ENCODE peak calls at places on chromosomes 4 and X, in six cellular contexts. B is HCT116, S is H1, Z is K562, E is GM12878, U is HepG2. O is an unnamed sample.

GRCh38 chrX:103063191-103063845 is 653 bp downstream of the BEX1 start:
- DNase-seq in U (peak), Z (no peak), B (no peak), E (no peak), S (peak), O (no peak)

GRCh38 chr4:18923496-18924161 is 902.1 kb upstream of the LCORL start:
- DNase-seq in U (no peak), B (no peak), Z (no peak), S (no peak), E (no peak), O (no peak)

GRCh38 chr4:141782205-141782604 is 145.8 kb downstream of the IL15 start:
- DNase-seq in B (no peak), Z (no peak), S (no peak), U (no peak), E (no peak), O (no peak)

GRCh38 chr4:26086621-26087068 is 172.6 kb downstream of the SMIM20 start:
- DNase-seq in B (no peak), U (no peak), Z (no peak), S (no peak), E (no peak), O (no peak)

GRCh38 chr4:14566518-14566917 is 435.8 kb upstream of the CPEB2 start:
- DNase-seq in B (no peak), U (no peak), E (no peak), Z (no peak), S (no peak), O (no peak)

GRCh38 chrX:29478336-29479069 is 736.9 kb upstream of the MAGEB2 start:
- DNase-seq in Z (peak), E (peak), B (peak), S (peak), U (peak), O (peak)

GRCh38 chr4:145533011-145533410 is 51.4 kb downstream of the SMAD1 start:
- DNase-seq in E (no peak), B (no peak), Z (no peak), U (no peak), S (no peak), O (no peak)

GRCh38 chrX:114580336-114580735 is 3.5 kb upstream of the HTR2C start:
- DNase-seq in E (no peak), Z (no peak), S (no peak), U (no peak), B (no peak), O (no peak)

GRCh38 chr4:139887962-139888735 is 222.5 kb downstream of the MGST2 start:
- DNase-seq in B (no peak), U (no peak), S (no peak), E (peak), Z (no peak), O (no peak)

GRCh38 chr4:121156822-121157769 is 7.0 kb downstream of the TNIP3 start:
- DNase-seq in B (no peak), Z (no peak), E (no peak), S (peak), U (no peak), O (peak)

GRCh38 chrX:153828723-153829548 is 1.4 kb downstream of the PDZD4 start:
- DNase-seq in Z (no peak), B (no peak), S (peak), U (peak), E (no peak), O (no peak)

GRCh38 chrX:111041018-111041462 is 55.0 kb upstream of the PAK3 start:
- DNase-seq in E (no peak), Z (no peak), B (no peak), U (peak), S (no peak), O (no peak)

GRCh38 chr4:184472540-184473264 is 1.6 kb downstream of the IRF2 start:
- DNase-seq in U (peak), Z (peak), S (peak), B (no peak), E (no peak), O (no peak)

GRCh38 chr4:15434086-15434485 is 6.3 kb downstream of the C1QTNF7 start:
- DNase-seq in U (no peak), Z (no peak), S (no peak), E (no peak), B (no peak), O (no peak)

GRCh38 chrX:123607270-123607669 is 125.6 kb downstream of the THOC2 start:
- DNase-seq in Z (no peak), U (no peak), S (no peak), B (no peak), E (no peak), O (no peak)

GRCh38 chrX:71214604-71215334 is 8.3 kb upstream of the GJB1 start:
- DNase-seq in Z (no peak), E (no peak), S (no peak), U (peak), B (no peak), O (no peak)

GRCh38 chr4:177161781-177162180 is 147.9 kb upstream of the NEIL3 start:
- DNase-seq in Z (no peak), U (no peak), B (no peak), S (no peak), E (no peak), O (no peak)

GRCh38 chr4:156694413-156694812 is 277.2 kb downstream of the PDGFC start:
- DNase-seq in U (no peak), Z (no peak), E (no peak), S (no peak), B (no peak), O (no peak)

GRCh38 chr4:55184600-55185523 is 59.5 kb upstream of the KDR start:
- DNase-seq in Z (peak), U (peak), S (peak), B (peak), E (no peak), O (no peak)

GRCh38 chr4:184750926-184751584 is 17.2 kb upstream of the CENPU start:
- DNase-seq in E (no peak), U (no peak), B (no peak), Z (no peak), S (no peak), O (no peak)

GRCh38 chrX:47563801-47564315 is 2.9 kb downstream of the ARAF start:
- DNase-seq in B (no peak), Z (no peak), S (no peak), U (no peak), E (no peak), O (no peak)

GRCh38 chr4:101019941-101020401 is 327.4 kb downstream of the PPP3CA start:
- DNase-seq in U (peak), Z (no peak), E (peak), S (no peak), B (peak), O (no peak)

GRCh38 chr4:163164591-163164990 is 2.1 kb downstream of the NAF1 start:
- DNase-seq in E (no peak), B (no peak), S (no peak), Z (no peak), U (no peak), O (no peak)

GRCh38 chr4:27003602-27004238 is 143.1 kb downstream of the STIM2 start:
- DNase-seq in U (no peak), E (no peak), Z (no peak), S (no peak), B (no peak), O (no peak)

GRCh38 chr4:7157666-7158065 is 34.7 kb upstream of the SORCS2 start:
- DNase-seq in E (no peak), Z (no peak), B (no peak), U (no peak), S (no peak), O (no peak)

GRCh38 chr4:122712782-122713181 is 19.7 kb upstream of the BBS12 start:
- DNase-seq in U (no peak), B (no peak), S (no peak), E (no peak), Z (no peak), O (no peak)

GRCh38 chrX:136453114-136453513 is 34.6 kb upstream of the BRS3 start:
- DNase-seq in U (no peak), S (no peak), B (no peak), E (no peak), Z (no peak), O (no peak)
- TF ChIP-seq ZNF274 in U (no peak), S (no peak), B (no peak), E (no peak), Z (no peak), O (no peak)

GRCh38 chr4:151114986-151115385 is 15.6 kb downstream of the RPS3A start:
- DNase-seq in U (no peak), Z (no peak), S (no peak), E (no peak), B (no peak), O (no peak)

GRCh38 chr4:151114338-151114737 is 14.9 kb downstream of the RPS3A start:
- DNase-seq in U (no peak), E (no peak), B (no peak), S (no peak), Z (no peak), O (no peak)

GRCh38 chr4:151117371-151117962 is 18.0 kb downstream of the RPS3A start:
- DNase-seq in U (peak), Z (peak), B (peak), E (no peak), S (peak), O (peak)
- TF ChIP-seq ZNF274 in U (no peak), Z (no peak), B (no peak), E (no peak), S (no peak), O (no peak)

DNA sequence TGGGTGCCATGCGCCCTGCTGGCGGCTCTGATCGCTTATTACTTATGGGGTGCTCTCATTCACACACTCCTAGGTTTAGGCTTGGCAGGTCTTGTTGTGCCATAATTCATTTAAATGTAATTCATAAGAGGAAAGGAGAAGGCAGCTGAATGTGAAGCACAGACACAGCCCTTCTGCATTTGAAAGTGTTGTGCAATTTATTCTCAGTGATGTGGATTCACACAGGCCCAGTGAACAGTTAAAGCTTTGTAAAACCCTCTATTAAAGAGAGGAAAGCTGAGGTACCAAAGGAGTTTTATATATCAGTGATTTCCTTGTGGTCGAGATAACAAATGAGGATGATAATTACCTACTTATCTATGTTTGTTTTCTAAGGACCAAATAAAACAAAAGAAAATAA is 249.7 kb downstream of the C4orf33 start:
- DNase-seq in B (no peak), U (no peak), S (no peak), Z (no peak), E (no peak), O (no peak)
- TF ChIP-seq ZNF274 in B (no peak), U (no peak), S (no peak), Z (no peak), E (no peak), O (no peak)

GRCh38 chrX:13721371-13721770 is 13.0 kb downstream of the TRAPPC2 start:
- DNase-seq in S (no peak), U (no peak), Z (no peak), E (no peak), B (no peak), O (no peak)
- TF ChIP-seq ZNF274 in S (no peak), U (no peak), Z (no peak), E (no peak), B (no peak), O (no peak)

GRCh38 chr4:83358410-83358809 is 23.8 kb upstream of the HPSE start:
- DNase-seq in B (no peak), Z (no peak), U (peak), S (no peak), E (no peak), O (no peak)

GRCh38 chr4:83360018-83360417 is 25.4 kb upstream of the HPSE start:
- DNase-seq in Z (no peak), B (no peak), U (no peak), E (no peak), S (no peak), O (no peak)

GRCh38 chr4:83361416-83362196 is 27.0 kb upstream of the HPSE start:
- DNase-seq in Z (no peak), S (peak), E (no peak), U (peak), B (no peak), O (peak)

GRCh38 chr4:83364312-83364711 is 29.7 kb upstream of the HPSE start:
- DNase-seq in E (no peak), S (no peak), Z (peak), B (no peak), U (no peak), O (no peak)

GRCh38 chr4:83362492-83363329 is 28.1 kb upstream of the HPSE start:
- DNase-seq in E (no peak), B (no peak), S (no peak), Z (no peak), U (peak), O (no peak)
- TF ChIP-seq ZNF274 in E (no peak), B (no peak), S (no peak), Z (no peak), U (no peak), O (no peak)

DNA sequence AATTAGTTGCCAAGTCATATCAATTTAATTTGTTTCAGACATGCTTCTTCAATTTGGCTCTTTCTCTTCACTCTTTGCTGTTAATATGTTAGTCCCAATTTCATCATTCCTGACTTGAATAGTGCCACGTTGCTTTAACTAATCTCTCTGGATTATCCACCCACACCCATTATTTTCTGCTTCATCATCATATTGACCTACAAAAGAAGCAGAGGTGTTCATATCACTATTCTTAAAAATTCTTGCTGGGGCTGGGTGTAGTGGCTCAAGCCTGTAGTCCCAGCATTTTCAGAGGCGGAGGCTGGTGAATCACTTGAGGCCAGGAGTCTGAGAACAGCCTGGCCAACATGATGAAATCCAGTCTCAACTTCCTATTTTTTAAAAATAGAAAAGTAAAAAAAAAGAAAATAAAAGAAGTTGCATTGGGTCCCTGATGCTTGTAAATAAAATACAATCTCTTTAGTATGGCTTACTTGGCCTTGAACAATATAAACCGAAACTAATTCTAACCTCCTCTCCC is 65.7 kb upstream of the KCNIP4 start:
- DNase-seq in S (no peak), E (no peak), Z (no peak), U (no peak), B (no peak), O (no peak)
- TF ChIP-seq ZNF274 in S (no peak), E (no peak), Z (no peak), U (no peak), B (no peak), O (no peak)

GRCh38 chr4:117478702-117479101 is 393.3 kb upstream of the TRAM1L1 start:
- DNase-seq in B (no peak), Z (no peak), E (no peak), U (no peak), S (no peak), O (no peak)

GRCh38 chr4:117477925-117478324 is 392.5 kb upstream of the TRAM1L1 start:
- DNase-seq in B (no peak), S (no peak), E (no peak), U (no peak), Z (no peak), O (no peak)

GRCh38 chr4:117479673-117480072 is 394.3 kb upstream of the TRAM1L1 start:
- DNase-seq in B (no peak), U (no peak), E (no peak), Z (no peak), S (no peak), O (no peak)

GRCh38 chr4:117481742-117482141 is 396.4 kb upstream of the TRAM1L1 start:
- DNase-seq in U (no peak), S (no peak), E (no peak), Z (no peak), B (no peak), O (no peak)
- TF ChIP-seq ZNF274 in U (no peak), S (no peak), E (no peak), Z (no peak), B (no peak), O (no peak)

DNA sequence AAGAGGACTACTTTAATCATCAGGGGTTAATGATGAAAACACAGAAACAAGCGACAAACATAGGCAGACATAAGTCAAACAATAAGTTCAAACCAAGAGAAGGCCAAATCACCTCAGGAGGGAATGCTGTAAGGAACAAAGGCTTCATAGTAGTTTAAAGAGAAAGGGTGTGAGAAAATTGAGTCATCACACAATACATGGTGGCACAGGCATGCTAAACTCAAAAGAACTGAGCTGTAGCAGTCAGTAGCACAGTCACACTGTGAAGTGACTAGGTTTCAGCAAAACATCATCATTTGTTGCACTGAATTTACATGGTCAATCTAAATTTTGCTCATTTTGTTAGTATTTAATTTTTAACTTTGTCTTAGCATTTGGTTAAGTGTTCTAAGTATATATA is 24.2 kb downstream of the SMC1A start:
- DNase-seq in S (no peak), E (no peak), B (no peak), U (no peak), Z (no peak), O (no peak)
- TF ChIP-seq ZNF274 in S (no peak), E (no peak), B (no peak), U (no peak), Z (no peak), O (no peak)